ENCODE peak calls at places on chromosomes 7 and 10, in ten cellular contexts. Z is fibroblast of mammary gland, H is AG04450, V is RWPE2, L is transverse colon, S is upper lobe of right lung, R is tibial nerve, X is cardiac fibroblast, Q is ovary, F is left ventricle myocardium inferior. C is an unnamed sample.

GRCh38 chr10:3761916-3762708 is 22.9 kb downstream of the KLF6 start:
- DNase-seq in L (no peak), H (no peak), Q (no peak), S (no peak), R (no peak), F (no peak), X (no peak), Z (no peak), V (no peak), C (no peak)

GRCh38 chr10:128069351-128070051 is 56.7 kb downstream of the MKI67 start:
- DNase-seq in R (peak), F (peak), S (peak), H (peak), V (no peak), Q (peak), X (peak), Z (peak), L (peak), C (no peak)

GRCh38 chr7:49791089-49791741 is 17.8 kb downstream of the VWC2 start:
- DNase-seq in L (peak), Q (no peak), V (no peak), F (no peak), X (no peak), R (no peak), H (no peak), S (no peak), Z (no peak), C (peak)

GRCh38 chr10:129536336-129536735 is 69.3 kb downstream of the MGMT start:
- DNase-seq in F (no peak), X (no peak), L (no peak), Z (no peak), H (no peak), R (no peak), Q (no peak), V (no peak), S (no peak), C (no peak)

GRCh38 chr7:148819697-148820332 is 64.3 kb downstream of the EZH2 start:
- DNase-seq in Q (no peak), F (no peak), Z (peak), L (no peak), R (no peak), V (no peak), X (peak), S (no peak), H (no peak), C (no peak)

GRCh38 chr7:107157091-107157490 is 11.7 kb upstream of the HBP1 start:
- DNase-seq in L (no peak), Q (no peak), R (no peak), Z (no peak), S (no peak), H (no peak), V (no peak), F (no peak), X (no peak), C (no peak)

GRCh38 chr7:130919316-130920103 is 185.5 kb upstream of the KLF14 start:
- DNase-seq in R (no peak), L (no peak), V (no peak), S (no peak), Z (no peak), H (no peak), Q (no peak), X (no peak), F (no peak), C (no peak)

GRCh38 chr10:62306663-62307062 is 38.0 kb upstream of the RTKN2 start:
- DNase-seq in F (no peak), X (no peak), Q (no peak), L (no peak), H (no peak), Z (no peak), S (no peak), V (no peak), R (no peak), C (no peak)

GRCh38 chr10:117170244-117170643 is 27.0 kb upstream of the KCNK18 start:
- DNase-seq in H (no peak), X (no peak), L (no peak), F (no peak), Z (peak), V (no peak), Q (no peak), S (no peak), R (no peak), C (no peak)

GRCh38 chr10:69348824-69349541 is 67.7 kb downstream of the TACR2 start:
- DNase-seq in Z (peak), Q (no peak), S (no peak), X (peak), R (peak), V (peak), F (peak), L (peak), H (peak), C (no peak)

GRCh38 chr7:140659727-140660396 is 12.9 kb upstream of the ADCK2 start:
- DNase-seq in F (no peak), X (no peak), H (no peak), L (no peak), S (peak), Z (peak), V (no peak), R (no peak), Q (no peak), C (no peak)

GRCh38 chr7:106462365-106462859 is 177.6 kb upstream of the NAMPT start:
- DNase-seq in S (no peak), R (no peak), Q (no peak), H (peak), X (peak), Z (peak), L (no peak), F (no peak), V (no peak), C (no peak)

GRCh38 chr10:31739759-31740158 is 188.9 kb downstream of the ARHGAP12 start:
- DNase-seq in Z (peak), Q (no peak), R (no peak), X (peak), S (no peak), H (no peak), F (no peak), V (no peak), L (no peak), C (no peak)

GRCh38 chr10:8811201-8811600 is 756.7 kb downstream of the GATA3 start:
- DNase-seq in S (no peak), H (no peak), X (no peak), R (no peak), Q (no peak), V (no peak), F (no peak), Z (no peak), L (no peak), C (no peak)

DNA sequence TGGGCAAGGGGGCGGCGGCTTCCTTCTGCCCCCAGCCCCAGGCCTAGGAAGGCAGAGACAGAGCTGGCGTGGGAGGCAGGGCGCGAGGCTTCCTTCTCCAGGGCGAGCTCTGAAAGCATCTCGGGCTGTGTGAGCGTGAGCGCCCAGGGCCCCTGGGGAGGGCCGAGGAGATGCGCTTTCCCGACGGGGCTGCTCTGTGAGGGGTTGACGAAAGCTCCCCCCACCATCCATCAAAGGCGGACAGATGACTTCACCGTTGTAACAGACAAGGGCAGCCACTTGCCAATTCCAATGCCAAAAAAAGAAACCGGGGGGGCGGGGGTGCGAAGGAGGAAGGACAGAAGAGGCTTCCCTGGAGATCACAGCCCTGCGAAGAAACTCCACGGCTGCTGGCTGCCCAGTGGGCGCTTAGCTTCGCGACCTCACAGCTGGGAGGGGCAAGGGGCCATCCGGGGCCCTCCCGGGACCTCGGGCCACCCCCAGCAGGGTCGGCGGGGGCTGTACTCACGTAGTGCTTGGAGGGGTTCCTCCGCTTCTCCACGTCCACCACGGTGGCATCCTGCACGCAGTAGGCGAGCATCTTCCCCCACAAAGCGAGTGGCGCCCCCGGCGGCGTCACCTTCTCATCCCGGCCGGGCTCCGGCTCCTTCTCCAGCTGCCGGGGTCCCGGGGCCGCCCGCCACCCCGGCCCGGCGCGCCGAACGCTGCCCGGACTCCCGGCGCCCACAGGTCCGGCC is 521 bp downstream of the SH3PXD2A start:
- DNase-seq in H (no peak), R (no peak), Z (peak), X (peak), Q (peak), S (no peak), F (peak), V (no peak), L (peak), C (no peak)
- H3K4me3 ChIP-seq in H (peak), R (peak), Z (peak), X (peak), Q (peak), S (peak), F (peak), V (peak), L (peak), C (peak)

GRCh38 chr10:24440817-24441790 is 232.2 kb downstream of the KIAA1217 start:
- DNase-seq in R (no peak), Q (no peak), H (no peak), X (peak), Z (peak), S (no peak), V (no peak), L (no peak), F (no peak), C (no peak)
- TF ChIP-seq CTCF in R (no peak), Q (no peak), H (no peak), X (no peak), Z (no peak), S (no peak), V (no peak), L (no peak), F (no peak), C (no peak)

GRCh38 chr7:95590387-95591248 is 5.7 kb downstream of the PDK4 start:
- DNase-seq in Q (no peak), H (no peak), V (no peak), F (no peak), R (no peak), Z (no peak), S (no peak), L (no peak), X (no peak), C (peak)
- H3K4me3 ChIP-seq in Q (peak), H (no peak), V (no peak), F (peak), R (peak), Z (no peak), S (peak), L (peak), X (no peak), C (no peak)

GRCh38 chr10:119306514-119306951 is 99.2 kb downstream of the GRK5 start:
- DNase-seq in L (peak), H (no peak), S (no peak), Z (no peak), F (no peak), V (no peak), Q (no peak), R (no peak), X (peak), C (no peak)
- TF ChIP-seq CTCF in L (peak), H (peak), S (peak), Z (peak), F (no peak), V (peak), Q (no peak), R (no peak), X (peak), C (no peak)

GRCh38 chr7:28955723-28956607 is 2.2 kb downstream of the TRIL start:
- DNase-seq in L (peak), S (peak), H (no peak), X (peak), Z (peak), V (peak), Q (peak), F (peak), R (peak), C (no peak)
- H3K4me3 ChIP-seq in L (peak), S (peak), H (peak), X (peak), Z (peak), V (peak), Q (peak), F (peak), R (peak), C (peak)

GRCh38 chr7:16106869-16107268 is 314.5 kb downstream of the CRPPA start:
- DNase-seq in R (no peak), Z (no peak), F (no peak), L (no peak), V (no peak), Q (no peak), H (no peak), S (no peak), X (no peak), C (no peak)
- TF ChIP-seq CTCF in R (no peak), Z (no peak), F (no peak), L (no peak), V (no peak), Q (no peak), H (no peak), S (no peak), X (no peak), C (no peak)

C was measured in LNCaP clone FGC.